ENCODE peak calls at places on chromosomes 3 and 15, in four cellular contexts. One of them, this sample, is unnamed.

GRCh38 chr15:52256930-52257733 is 38.5 kb downstream of the MYO5C start:
- DNase-seq in HepG2: no peak
- DNase-seq in GM12878: no peak
- DNase-seq in K562: no peak
- DNase-seq in this sample: no peak

GRCh38 chr15:51576911-51577500 is 45.6 kb downstream of the DMXL2 start:
- DNase-seq in HepG2: no peak
- DNase-seq in GM12878: no peak
- DNase-seq in K562: no peak
- DNase-seq in this sample: no peak

GRCh38 chr3:177211503-177212277 is 14.4 kb upstream of the TBL1XR1 start:
- DNase-seq in HepG2: peak; percentile 74
- DNase-seq in GM12878: no peak
- DNase-seq in K562: no peak
- DNase-seq in this sample: no peak

GRCh38 chr3:151371531-151371930 is 13.0 kb downstream of the P2RY12 start:
- DNase-seq in HepG2: no peak
- DNase-seq in GM12878: no peak
- DNase-seq in K562: no peak
- DNase-seq in this sample: no peak

GRCh38 chr15:39154136-39154770 is 426.6 kb upstream of the THBS1 start:
- DNase-seq in HepG2: peak; percentile 27
- DNase-seq in GM12878: no peak
- DNase-seq in K562: peak; percentile 13
- DNase-seq in this sample: no peak

GRCh38 chr3:45688194-45688881 is 858 bp upstream of the SACM1L start:
- DNase-seq in HepG2: peak; percentile 29
- DNase-seq in GM12878: no peak
- DNase-seq in K562: peak; percentile 64
- DNase-seq in this sample: peak; percentile 57

GRCh38 chr3:37349640-37350039 is 175.3 kb upstream of the LRRFIP2 start:
- DNase-seq in HepG2: no peak
- DNase-seq in GM12878: no peak
- DNase-seq in K562: no peak
- DNase-seq in this sample: no peak

GRCh38 chr3:172982731-172983364 is 158.2 kb downstream of the SPATA16 start:
- DNase-seq in HepG2: no peak
- DNase-seq in GM12878: no peak
- DNase-seq in K562: peak; percentile 30
- DNase-seq in this sample: no peak

GRCh38 chr15:49082960-49083359 is 36.7 kb upstream of the SECISBP2L start:
- DNase-seq in HepG2: no peak
- DNase-seq in GM12878: no peak
- DNase-seq in K562: no peak
- DNase-seq in this sample: no peak

GRCh38 chr15:33194237-33194636 is 277 bp downstream of the FMN1 start:
- DNase-seq in HepG2: no peak
- DNase-seq in GM12878: no peak
- DNase-seq in K562: peak; percentile 9
- DNase-seq in this sample: peak; percentile 26

GRCh38 chr3:105867690-105868449 is 942 bp downstream of the CBLB start:
- DNase-seq in HepG2: no peak
- DNase-seq in GM12878: no peak
- DNase-seq in K562: no peak
- DNase-seq in this sample: no peak

GRCh38 chr3:79162653-79163052 is 605.1 kb downstream of the ROBO1 start:
- DNase-seq in HepG2: no peak
- DNase-seq in GM12878: no peak
- DNase-seq in K562: no peak
- DNase-seq in this sample: no peak

GRCh38 chr3:79161941-79162340 is 605.9 kb downstream of the ROBO1 start:
- DNase-seq in HepG2: no peak
- DNase-seq in GM12878: no peak
- DNase-seq in K562: no peak
- DNase-seq in this sample: no peak

DNA sequence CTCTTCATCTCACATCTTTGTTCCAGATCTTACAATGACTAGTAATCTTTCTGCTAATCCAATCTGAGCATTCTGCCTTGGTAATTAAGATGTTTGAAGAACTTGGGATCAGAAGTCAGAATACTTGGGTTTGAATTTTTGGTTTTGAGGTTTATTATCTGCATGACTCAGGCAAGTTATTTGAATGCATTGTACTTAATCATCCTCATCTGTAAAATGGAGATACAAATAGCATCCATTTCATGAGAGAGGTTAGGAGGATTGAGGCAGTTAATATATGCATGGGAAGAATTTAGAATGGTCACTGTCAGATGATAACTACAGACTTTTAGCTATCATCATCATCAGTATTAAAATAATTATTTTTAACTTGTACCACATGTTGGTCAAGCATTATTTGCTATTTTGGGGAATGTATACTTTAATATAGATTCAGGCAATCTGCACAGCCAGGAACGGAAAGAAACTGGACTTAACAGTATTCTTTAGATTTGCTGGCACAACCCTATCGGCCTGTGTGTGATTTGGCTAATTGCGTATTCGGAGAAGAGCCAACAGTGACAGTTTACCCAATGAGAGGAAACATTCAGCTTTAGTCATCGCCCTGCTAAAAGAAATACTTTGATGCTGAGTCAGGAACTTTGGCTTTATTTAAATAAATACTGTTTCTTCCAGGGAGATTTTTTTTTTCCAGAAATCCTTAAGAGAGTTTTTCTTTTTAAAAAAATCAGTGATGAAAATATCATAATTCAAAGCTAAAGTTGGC is 600.0 kb downstream of the ROBO1 start:
- DNase-seq in HepG2: no peak
- DNase-seq in GM12878: no peak
- DNase-seq in K562: no peak
- DNase-seq in this sample: no peak
- TF ChIP-seq TCF7 in HepG2: no peak
- TF ChIP-seq TCF7 in GM12878: no peak
- TF ChIP-seq TCF7 in K562: no peak
- TF ChIP-seq TCF7 in this sample: no peak

GRCh38 chr3:132352556-132353143 is 35.4 kb downstream of the ACP3 start:
- DNase-seq in HepG2: peak; percentile 53
- DNase-seq in GM12878: peak; percentile 45
- DNase-seq in K562: peak; percentile 65
- DNase-seq in this sample: peak; percentile 76
- TF ChIP-seq TCF7 in HepG2: no peak
- TF ChIP-seq TCF7 in GM12878: no peak
- TF ChIP-seq TCF7 in K562: no peak
- TF ChIP-seq TCF7 in this sample: no peak

GRCh38 chr15:77014137-77015081 is 19.5 kb downstream of the PSTPIP1 start:
- DNase-seq in HepG2: no peak
- DNase-seq in GM12878: no peak
- DNase-seq in K562: no peak
- DNase-seq in this sample: no peak

GRCh38 chr15:77016321-77016695 is 21.4 kb downstream of the PSTPIP1 start:
- DNase-seq in HepG2: no peak
- DNase-seq in GM12878: no peak
- DNase-seq in K562: no peak
- DNase-seq in this sample: no peak

GRCh38 chr15:77017091-77017660 is 22.2 kb downstream of the PSTPIP1 start:
- DNase-seq in HepG2: no peak
- DNase-seq in GM12878: no peak
- DNase-seq in K562: no peak
- DNase-seq in this sample: no peak

GRCh38 chr15:77013786-77014136 is 18.8 kb downstream of the PSTPIP1 start:
- DNase-seq in HepG2: no peak
- DNase-seq in GM12878: no peak
- DNase-seq in K562: peak; percentile 27
- DNase-seq in this sample: no peak

GRCh38 chr15:77015651-77016320 is 20.9 kb downstream of the PSTPIP1 start:
- DNase-seq in HepG2: no peak
- DNase-seq in GM12878: no peak
- DNase-seq in K562: no peak
- DNase-seq in this sample: no peak
- TF ChIP-seq TCF7 in HepG2: no peak
- TF ChIP-seq TCF7 in GM12878: no peak
- TF ChIP-seq TCF7 in K562: no peak
- TF ChIP-seq TCF7 in this sample: no peak

DNA sequence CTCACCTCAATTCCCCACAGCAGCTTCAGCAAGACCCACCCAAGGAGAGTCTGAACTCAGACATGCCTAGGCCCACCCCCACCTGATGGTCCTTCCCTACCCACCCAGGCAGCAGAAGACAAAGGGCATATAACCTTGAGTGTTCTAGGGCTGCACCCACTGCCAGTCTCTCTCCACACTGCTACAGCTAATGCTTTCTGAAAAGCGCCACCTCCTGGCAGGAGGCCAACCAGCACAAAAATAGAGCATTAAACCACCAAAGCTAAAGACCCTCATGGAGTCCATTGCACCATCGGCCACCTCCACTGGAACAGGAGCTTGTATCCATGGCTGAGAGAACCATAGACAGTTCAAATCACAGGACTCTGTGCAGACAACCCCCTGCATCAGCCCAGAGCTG is 11.3 kb upstream of the RPL39L start:
- DNase-seq in HepG2: peak; percentile 34
- DNase-seq in GM12878: no peak
- DNase-seq in K562: no peak
- DNase-seq in this sample: peak; percentile 57
- TF ChIP-seq TCF7 in HepG2: no peak
- TF ChIP-seq TCF7 in GM12878: no peak
- TF ChIP-seq TCF7 in K562: no peak
- TF ChIP-seq TCF7 in this sample: no peak

This sample was measured in WTC11.